ENCODE peak calls at places on chromosomes 2 and 18, in seven cellular contexts. Z is cardiac muscle cell, U is fibroblast of lung, H is epithelial cell of esophagus, W is right lobe of liver, N is neural crest cell, X is endothelial cell. J is an unnamed sample.

GRCh38 chr2:216730871-216731270 is 35.5 kb upstream of the IGFBP5 start:
- DNase-seq in H (no peak), W (no peak), X (no peak), U (no peak), Z (no peak), N (no peak), J (no peak)

GRCh38 chr2:207160115-207160514 is 5.6 kb downstream of the KLF7 start:
- DNase-seq in Z (peak), U (peak), W (no peak), X (no peak), N (no peak), H (no peak), J (no peak)

GRCh38 chr2:40202798-40203400 is 249.0 kb downstream of the SLC8A1 start:
- DNase-seq in Z (no peak), X (no peak), U (peak), N (no peak), H (peak), W (no peak), J (no peak)

GRCh38 chr2:171430516-171431410 is 3.0 kb downstream of the METTL8 start:
- DNase-seq in U (no peak), H (peak), W (no peak), N (no peak), X (no peak), Z (peak), J (peak)

GRCh38 chr2:215503381-215503780 is 67.5 kb upstream of the FN1 start:
- DNase-seq in W (no peak), H (no peak), N (no peak), X (no peak), Z (no peak), U (peak), J (no peak)

GRCh38 chr18:50700245-50701165 is 119.3 kb downstream of the MRO start:
- DNase-seq in H (no peak), W (no peak), X (no peak), Z (no peak), N (no peak), U (no peak), J (no peak)

GRCh38 chr18:11175266-11175947 is 26.0 kb upstream of the PIEZO2 start:
- DNase-seq in N (no peak), X (no peak), Z (no peak), U (peak), W (no peak), H (no peak), J (no peak)

GRCh38 chr2:227301523-227301922 is 23.5 kb upstream of the MFF start:
- DNase-seq in N (no peak), W (no peak), U (no peak), X (no peak), Z (no peak), H (no peak), J (no peak)

GRCh38 chr2:208047840-208048239 is 22.5 kb upstream of the PLEKHM3 start:
- DNase-seq in N (no peak), H (no peak), W (no peak), X (no peak), U (no peak), Z (no peak), J (no peak)

GRCh38 chr2:166070231-166070630 is 57.6 kb downstream of the SCN1A start:
- DNase-seq in N (no peak), U (no peak), H (no peak), X (no peak), Z (no peak), W (no peak), J (no peak)

GRCh38 chr2:27133195-27133875 is 1.1 kb downstream of the PREB start:
- DNase-seq in H (no peak), N (no peak), U (no peak), W (peak), X (no peak), Z (no peak), J (no peak)

GRCh38 chr2:139162957-139163356 is 382.8 kb upstream of the NXPH2 start:
- DNase-seq in W (no peak), Z (no peak), U (no peak), N (no peak), X (no peak), H (no peak), J (no peak)

GRCh38 chr2:138630164-138630563 is 128.6 kb downstream of the SPOPL start:
- DNase-seq in Z (peak), W (no peak), H (peak), U (no peak), X (no peak), N (no peak), J (peak)

GRCh38 chr2:38128653-38129052 is 52.7 kb upstream of the CYP1B1 start:
- DNase-seq in U (peak), Z (no peak), H (no peak), X (no peak), N (no peak), W (peak), J (no peak)

GRCh38 chr2:152950125-152950524 is 231.7 kb downstream of the ARL6IP6 start:
- DNase-seq in U (no peak), N (peak), W (no peak), H (peak), X (peak), Z (peak), J (no peak)

GRCh38 chr2:26175716-26176615 is 3.1 kb downstream of the GAREM2 start:
- DNase-seq in U (no peak), W (peak), X (no peak), Z (peak), H (no peak), N (no peak), J (peak)

GRCh38 chr2:317501-318424 is 29.9 kb upstream of the ALKAL2 start:
- DNase-seq in W (no peak), X (no peak), H (peak), Z (no peak), N (peak), U (peak), J (peak)

GRCh38 chr2:80266231-80266630 is 38.3 kb downstream of the LRRTM1 start:
- DNase-seq in H (no peak), N (no peak), U (no peak), W (no peak), X (no peak), Z (no peak), J (no peak)

GRCh38 chr2:207288628-207289027 is 122.9 kb upstream of the KLF7 start:
- DNase-seq in N (no peak), Z (no peak), X (no peak), U (no peak), W (no peak), H (peak), J (peak)

DNA sequence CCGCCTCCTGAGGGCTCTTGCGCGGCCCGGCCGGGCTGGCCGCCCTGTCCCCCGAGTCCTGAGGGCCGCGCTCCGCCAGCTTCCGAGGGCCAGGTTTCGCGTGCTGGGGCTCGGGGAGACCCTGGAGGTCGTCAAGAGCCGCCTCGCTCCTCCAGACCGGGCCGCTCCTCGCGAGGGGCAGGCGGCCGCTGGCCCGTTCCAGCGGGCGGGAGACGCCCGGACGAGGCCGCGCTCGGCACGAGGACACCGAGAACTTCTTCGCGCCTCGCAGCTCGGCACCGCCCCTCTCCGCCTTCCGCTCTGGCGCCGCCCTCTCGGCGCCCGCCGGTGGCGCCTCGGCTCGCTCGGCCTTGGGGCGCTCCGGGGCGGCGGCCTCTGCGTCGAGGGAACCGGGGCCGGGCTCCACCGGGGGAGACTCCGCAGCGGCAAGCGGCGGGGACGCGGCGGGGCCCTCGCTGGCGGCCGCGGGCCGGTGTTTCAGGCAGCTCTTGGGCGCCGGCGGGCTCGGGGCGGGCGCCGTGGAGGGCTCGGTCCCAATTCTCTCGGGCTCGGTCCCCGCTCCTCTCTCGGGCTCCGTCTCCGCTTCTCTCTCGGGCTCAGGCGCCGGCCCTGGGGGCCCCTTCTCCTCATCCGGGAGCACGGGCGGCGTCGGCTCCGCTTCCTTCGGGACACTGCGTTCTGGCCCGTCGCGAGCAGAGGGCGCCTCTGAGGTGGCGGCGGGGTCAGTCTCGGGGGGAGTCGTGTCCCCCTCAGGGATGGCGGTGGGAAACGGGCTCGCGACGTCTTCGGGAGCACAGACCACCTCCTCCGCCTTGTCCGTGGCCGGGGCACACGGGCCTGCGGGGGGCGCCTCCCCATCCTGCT is 91.6 kb upstream of the MGAT4A start:
- DNase-seq in N (peak), U (no peak), X (peak), H (peak), Z (peak), W (no peak), J (peak)
- TF ChIP-seq CTCF in N (peak), U (peak), X (peak), H (peak), Z (peak), W (peak), J (peak)

GRCh38 chr2:74553892-74554820 is at the start of the genes DOK1 and LOXL3:
- DNase-seq in X (peak), N (peak), U (peak), Z (peak), W (peak), H (peak), J (peak)
- TF ChIP-seq CTCF in X (no peak), N (no peak), U (no peak), Z (no peak), W (no peak), H (no peak), J (no peak)

GRCh38 chr2:200705305-200705985 is 106.3 kb upstream of the BZW1 start:
- DNase-seq in N (no peak), Z (no peak), X (peak), H (peak), W (no peak), U (peak), J (no peak)
- TF ChIP-seq CTCF in N (peak), Z (peak), X (no peak), H (peak), W (no peak), U (peak), J (no peak)

GRCh38 chr2:240133401-240133800 is 2.7 kb downstream of the COPS9 start:
- DNase-seq in N (no peak), W (no peak), Z (no peak), H (no peak), U (no peak), X (no peak), J (no peak)

GRCh38 chr2:240132651-240132980 is 3.5 kb downstream of the COPS9 start:
- DNase-seq in H (no peak), X (no peak), W (peak), U (no peak), Z (no peak), N (no peak), J (no peak)

GRCh38 chr2:240130393-240131195 is 5.5 kb downstream of the COPS9 start:
- DNase-seq in Z (no peak), X (no peak), W (no peak), N (no peak), U (no peak), H (no peak), J (no peak)

GRCh38 chr2:240131296-240131695 is 4.8 kb downstream of the COPS9 start:
- DNase-seq in H (no peak), N (no peak), W (no peak), X (no peak), U (no peak), Z (no peak), J (no peak)

DNA sequence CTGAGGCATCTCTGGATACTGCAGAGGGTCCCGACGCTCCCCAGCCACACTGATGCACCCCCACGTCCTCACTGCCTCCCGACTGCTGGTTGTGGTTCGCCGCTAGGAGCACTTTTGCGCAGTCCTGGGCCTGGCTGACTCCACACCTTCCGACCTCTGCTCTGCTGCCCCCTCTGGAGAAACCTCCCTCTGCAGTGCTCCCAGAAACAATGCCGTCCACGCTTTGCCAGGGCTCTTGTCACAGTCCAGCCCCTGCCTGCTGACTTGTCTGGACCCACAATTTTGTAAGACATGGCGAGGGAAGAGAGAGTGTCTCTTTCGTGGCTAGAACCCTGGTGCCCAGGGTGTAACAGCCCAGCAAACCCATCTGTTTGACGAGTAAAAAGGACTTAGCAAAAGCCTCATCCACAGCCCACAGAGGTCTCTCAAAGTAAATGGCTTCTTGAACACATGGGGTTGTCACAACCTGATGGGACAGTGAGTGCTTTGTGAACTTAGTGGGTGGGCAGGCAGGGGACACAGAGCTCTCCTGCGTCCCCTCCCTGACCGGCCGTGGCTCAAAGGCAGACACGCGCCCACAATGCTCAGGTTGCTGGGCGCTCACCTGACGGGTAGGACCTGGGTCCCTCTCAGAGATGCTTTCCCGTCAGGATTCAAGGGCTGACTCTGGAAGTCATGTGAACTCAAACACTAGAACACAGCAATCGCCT is 4.0 kb downstream of the COPS9 start:
- DNase-seq in Z (no peak), U (no peak), X (no peak), N (no peak), H (no peak), W (peak), J (no peak)
- TF ChIP-seq CTCF in Z (peak), U (peak), X (peak), N (peak), H (no peak), W (no peak), J (peak)

DNA sequence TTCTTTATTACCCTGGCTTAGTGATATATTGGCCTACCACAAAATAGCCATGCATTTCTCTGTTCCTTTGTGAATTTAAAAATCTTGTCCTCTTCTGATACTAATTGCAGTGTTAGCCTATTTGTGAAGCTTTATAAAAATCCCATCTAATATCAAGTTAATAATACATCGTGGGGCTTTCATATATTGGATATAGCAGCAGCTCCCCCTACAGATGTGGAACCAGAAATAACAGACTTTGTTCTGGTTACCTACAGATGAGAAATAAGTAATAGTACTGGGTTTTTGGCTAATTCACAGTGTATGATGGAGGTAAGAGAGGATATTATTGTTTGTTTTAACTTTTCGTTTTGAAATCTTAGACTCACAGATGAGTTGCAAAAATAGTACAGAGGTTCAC is 1661.7 kb upstream of the PIK3C3 start:
- DNase-seq in H (peak), Z (peak), X (no peak), U (peak), W (no peak), N (no peak), J (no peak)
- TF ChIP-seq CTCF in H (peak), Z (peak), X (no peak), U (peak), W (no peak), N (peak), J (no peak)

DNA sequence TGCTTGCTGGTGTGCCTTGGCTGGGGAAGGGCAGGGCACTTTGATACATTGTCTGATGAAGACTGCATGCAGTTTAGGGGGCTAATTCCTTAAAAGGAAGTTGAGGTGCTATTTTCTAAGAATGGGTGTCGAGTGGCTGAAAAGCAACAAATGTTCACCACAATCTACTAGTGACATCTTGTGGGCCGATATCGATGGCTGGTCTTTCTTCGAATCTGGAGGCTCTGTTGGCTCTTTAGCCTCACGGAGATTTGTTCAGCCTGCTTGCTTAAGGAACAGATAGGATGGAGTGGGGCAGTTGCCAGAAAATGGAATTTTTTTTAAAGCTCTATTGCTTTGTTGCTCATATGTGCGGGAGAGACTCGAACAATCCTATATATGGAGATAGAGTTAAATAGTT is 71.0 kb upstream of the LYPD6B start:
- DNase-seq in U (peak), W (no peak), N (no peak), H (no peak), X (no peak), Z (no peak), J (no peak)
- TF ChIP-seq CTCF in U (peak), W (no peak), N (no peak), H (no peak), X (no peak), Z (no peak), J (no peak)

GRCh38 chr2:234005126-234005525 is 45.4 kb upstream of the SPP2 start:
- DNase-seq in W (no peak), X (no peak), U (no peak), Z (no peak), N (no peak), H (no peak), J (no peak)

GRCh38 chr2:234002281-234002680 is 48.2 kb upstream of the SPP2 start:
- DNase-seq in Z (no peak), W (no peak), N (no peak), U (no peak), X (no peak), H (peak), J (no peak)

GRCh38 chr2:233999182-233999581 is 51.3 kb upstream of the SPP2 start:
- DNase-seq in H (no peak), Z (peak), U (no peak), W (no peak), N (no peak), X (no peak), J (peak)

GRCh38 chr2:234001380-234001993 is 49.0 kb upstream of the SPP2 start:
- DNase-seq in W (no peak), X (no peak), H (no peak), N (no peak), Z (no peak), U (no peak), J (no peak)

DNA sequence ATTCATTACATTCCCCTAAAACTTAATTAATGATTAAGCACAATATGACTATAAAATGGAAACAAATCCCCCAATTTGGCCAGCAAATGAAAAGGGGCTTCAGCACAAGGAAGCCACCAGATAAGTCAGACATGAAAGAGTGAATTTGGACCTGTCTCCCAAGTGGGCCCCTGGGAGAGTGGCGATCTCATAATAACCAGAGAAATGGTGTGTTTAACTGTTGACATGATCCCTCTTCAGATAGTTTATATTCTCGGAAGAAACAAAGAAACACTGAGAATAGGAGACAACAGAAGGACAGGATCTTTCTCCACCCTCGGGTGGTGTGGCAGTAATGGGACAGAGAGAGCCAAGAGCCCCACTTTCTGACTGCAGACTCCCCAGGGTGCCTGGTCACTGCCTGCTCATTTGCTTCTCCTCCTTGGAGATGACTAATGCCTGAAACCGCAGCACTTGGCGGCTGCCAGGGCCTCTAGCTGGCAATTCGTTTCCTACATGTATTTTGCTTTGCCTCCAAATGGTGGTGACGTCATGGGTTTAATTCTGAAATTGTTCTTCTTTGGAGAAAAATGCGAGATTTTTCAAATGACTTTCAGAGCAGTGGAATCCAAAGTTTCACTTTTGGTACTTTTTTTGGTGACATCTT is 46.4 kb upstream of the SPP2 start:
- DNase-seq in U (peak), X (no peak), W (no peak), H (peak), N (no peak), Z (no peak), J (no peak)
- TF ChIP-seq CTCF in U (no peak), X (no peak), W (no peak), H (no peak), N (no peak), Z (no peak), J (no peak)

GRCh38 chr2:43224131-43224570 is 2.3 kb downstream of the ZFP36L2 start:
- DNase-seq in X (peak), U (peak), N (peak), H (peak), Z (peak), W (peak), J (peak)
- TF ChIP-seq CTCF in X (peak), U (peak), N (peak), H (peak), Z (peak), W (peak), J (peak)

GRCh38 chr18:43794363-43794762 is 517.1 kb upstream of the SYT4 start:
- DNase-seq in W (no peak), N (no peak), X (no peak), H (no peak), U (no peak), Z (peak), J (no peak)

GRCh38 chr18:43785145-43785544 is 507.9 kb upstream of the SYT4 start:
- DNase-seq in H (no peak), N (no peak), Z (no peak), X (no peak), W (no peak), U (no peak), J (no peak)

GRCh38 chr18:43786893-43787292 is 509.6 kb upstream of the SYT4 start:
- DNase-seq in H (no peak), Z (no peak), U (no peak), N (no peak), W (no peak), X (no peak), J (no peak)

GRCh38 chr18:43793910-43794309 is 516.6 kb upstream of the SYT4 start:
- DNase-seq in U (no peak), X (no peak), Z (no peak), N (no peak), W (no peak), H (no peak), J (no peak)

GRCh38 chr18:43789234-43790000 is 512.1 kb upstream of the SYT4 start:
- DNase-seq in Z (peak), H (no peak), W (no peak), U (peak), X (no peak), N (no peak), J (no peak)
- TF ChIP-seq CTCF in Z (peak), H (peak), W (no peak), U (peak), X (no peak), N (no peak), J (no peak)

J was measured in glutamatergic neuron.